ENCODE peak calls at places on chromosome 7, in eight cellular contexts. One of them, this sample, is unnamed.

GRCh38 chr7:47361746-47362215 is 220.1 kb downstream of the TNS3 start:
- DNase-seq in RCC 7860: peak; percentile 85
- DNase-seq in activated T-helper 9 cell treated with anti-CD3 and anti-CD28 coated beads, Interleukin-2, amount 50 U/mL, for 16 hours: no peak
- DNase-seq in RPMI7951: peak; percentile 98
- DNase-seq in T-helper 17 cell: no peak
- DNase-seq in GF-D8: no peak
- DNase-seq in mucosa of gallbladder: no peak
- DNase-seq in NCI-H1436: no peak
- DNase-seq in this sample: peak; percentile 74

GRCh38 chr7:19114591-19114855 is 2.9 kb downstream of the TWIST1 start:
- DNase-seq in T-helper 17 cell: no peak
- DNase-seq in NCI-H1436: no peak
- DNase-seq in mucosa of gallbladder: no peak
- DNase-seq in RPMI7951: peak; percentile 17
- DNase-seq in GF-D8: no peak
- DNase-seq in activated T-helper 9 cell treated with anti-CD3 and anti-CD28 coated beads, Interleukin-2, amount 50 U/mL, for 16 hours: no peak
- DNase-seq in RCC 7860: no peak
- DNase-seq in this sample: no peak

GRCh38 chr7:116292381-116292780 is 82.0 kb downstream of the TES start:
- DNase-seq in GF-D8: no peak
- DNase-seq in RPMI7951: no peak
- DNase-seq in T-helper 17 cell: no peak
- DNase-seq in mucosa of gallbladder: no peak
- DNase-seq in NCI-H1436: no peak
- DNase-seq in RCC 7860: no peak
- DNase-seq in activated T-helper 9 cell treated with anti-CD3 and anti-CD28 coated beads, Interleukin-2, amount 50 U/mL, for 16 hours: no peak
- DNase-seq in this sample: no peak

GRCh38 chr7:20651960-20652544 is 36.6 kb downstream of the ABCB5 start:
- DNase-seq in RPMI7951: no peak
- DNase-seq in mucosa of gallbladder: peak; percentile 10
- DNase-seq in RCC 7860: no peak
- DNase-seq in T-helper 17 cell: no peak
- DNase-seq in GF-D8: no peak
- DNase-seq in activated T-helper 9 cell treated with anti-CD3 and anti-CD28 coated beads, Interleukin-2, amount 50 U/mL, for 16 hours: no peak
- DNase-seq in NCI-H1436: no peak
- DNase-seq in this sample: peak; percentile 19

GRCh38 chr7:138512092-138512858 is 52.2 kb downstream of the TRIM24 start:
- DNase-seq in mucosa of gallbladder: no peak
- DNase-seq in RPMI7951: no peak
- DNase-seq in RCC 7860: no peak
- DNase-seq in T-helper 17 cell: no peak
- DNase-seq in GF-D8: no peak
- DNase-seq in activated T-helper 9 cell treated with anti-CD3 and anti-CD28 coated beads, Interleukin-2, amount 50 U/mL, for 16 hours: no peak
- DNase-seq in NCI-H1436: no peak
- DNase-seq in this sample: no peak

GRCh38 chr7:140402178-140402835 is 1.6 kb upstream of the RAB19 start:
- DNase-seq in NCI-H1436: no peak
- DNase-seq in mucosa of gallbladder: no peak
- DNase-seq in GF-D8: no peak
- DNase-seq in RCC 7860: peak; percentile 42
- DNase-seq in RPMI7951: peak; percentile 41
- DNase-seq in activated T-helper 9 cell treated with anti-CD3 and anti-CD28 coated beads, Interleukin-2, amount 50 U/mL, for 16 hours: no peak
- DNase-seq in T-helper 17 cell: no peak
- DNase-seq in this sample: peak; percentile 8

GRCh38 chr7:6012355-6013104 is 3.5 kb downstream of the AIMP2 start:
- DNase-seq in activated T-helper 9 cell treated with anti-CD3 and anti-CD28 coated beads, Interleukin-2, amount 50 U/mL, for 16 hours: no peak
- DNase-seq in RCC 7860: no peak
- DNase-seq in RPMI7951: no peak
- DNase-seq in GF-D8: no peak
- DNase-seq in NCI-H1436: no peak
- DNase-seq in T-helper 17 cell: no peak
- DNase-seq in mucosa of gallbladder: peak; percentile 17
- DNase-seq in this sample: no peak

GRCh38 chr7:53446170-53446569 is 410.7 kb downstream of the POM121L12 start:
- DNase-seq in T-helper 17 cell: no peak
- DNase-seq in GF-D8: no peak
- DNase-seq in RPMI7951: no peak
- DNase-seq in mucosa of gallbladder: no peak
- DNase-seq in RCC 7860: no peak
- DNase-seq in NCI-H1436: no peak
- DNase-seq in activated T-helper 9 cell treated with anti-CD3 and anti-CD28 coated beads, Interleukin-2, amount 50 U/mL, for 16 hours: no peak
- DNase-seq in this sample: no peak

GRCh38 chr7:55774327-55775050 is 88.1 kb downstream of the SEPTIN14 start:
- DNase-seq in RPMI7951: peak; percentile 9
- DNase-seq in RCC 7860: no peak
- DNase-seq in GF-D8: no peak
- DNase-seq in activated T-helper 9 cell treated with anti-CD3 and anti-CD28 coated beads, Interleukin-2, amount 50 U/mL, for 16 hours: no peak
- DNase-seq in mucosa of gallbladder: no peak
- DNase-seq in NCI-H1436: peak; percentile 52
- DNase-seq in T-helper 17 cell: no peak
- DNase-seq in this sample: no peak

GRCh38 chr7:70638381-70639128 is 493.4 kb upstream of the GALNT17 start:
- DNase-seq in RCC 7860: no peak
- DNase-seq in GF-D8: no peak
- DNase-seq in T-helper 17 cell: no peak
- DNase-seq in activated T-helper 9 cell treated with anti-CD3 and anti-CD28 coated beads, Interleukin-2, amount 50 U/mL, for 16 hours: no peak
- DNase-seq in mucosa of gallbladder: no peak
- DNase-seq in RPMI7951: no peak
- DNase-seq in NCI-H1436: no peak
- DNase-seq in this sample: no peak

GRCh38 chr7:780056-780455 is 52.2 kb upstream of the SUN1 start:
- DNase-seq in NCI-H1436: no peak
- DNase-seq in activated T-helper 9 cell treated with anti-CD3 and anti-CD28 coated beads, Interleukin-2, amount 50 U/mL, for 16 hours: no peak
- DNase-seq in RCC 7860: no peak
- DNase-seq in T-helper 17 cell: no peak
- DNase-seq in mucosa of gallbladder: no peak
- DNase-seq in GF-D8: no peak
- DNase-seq in RPMI7951: no peak
- DNase-seq in this sample: no peak

GRCh38 chr7:69067397-69067796 is 530.9 kb upstream of the AUTS2 start:
- DNase-seq in activated T-helper 9 cell treated with anti-CD3 and anti-CD28 coated beads, Interleukin-2, amount 50 U/mL, for 16 hours: no peak
- DNase-seq in NCI-H1436: no peak
- DNase-seq in GF-D8: no peak
- DNase-seq in mucosa of gallbladder: no peak
- DNase-seq in RCC 7860: peak; percentile 22
- DNase-seq in T-helper 17 cell: no peak
- DNase-seq in RPMI7951: no peak
- DNase-seq in this sample: peak; percentile 10

GRCh38 chr7:16083931-16084330 is 337.4 kb downstream of the CRPPA start:
- DNase-seq in RCC 7860: no peak
- DNase-seq in activated T-helper 9 cell treated with anti-CD3 and anti-CD28 coated beads, Interleukin-2, amount 50 U/mL, for 16 hours: no peak
- DNase-seq in mucosa of gallbladder: no peak
- DNase-seq in T-helper 17 cell: no peak
- DNase-seq in RPMI7951: no peak
- DNase-seq in GF-D8: no peak
- DNase-seq in NCI-H1436: no peak
- DNase-seq in this sample: peak; percentile 32

GRCh38 chr7:27430115-27430514 is 187.5 kb downstream of the EVX1 start:
- DNase-seq in activated T-helper 9 cell treated with anti-CD3 and anti-CD28 coated beads, Interleukin-2, amount 50 U/mL, for 16 hours: no peak
- DNase-seq in RCC 7860: no peak
- DNase-seq in NCI-H1436: no peak
- DNase-seq in mucosa of gallbladder: no peak
- DNase-seq in RPMI7951: no peak
- DNase-seq in T-helper 17 cell: no peak
- DNase-seq in GF-D8: no peak
- DNase-seq in this sample: no peak

GRCh38 chr7:44072364-44073231 is 7.2 kb upstream of the PGAM2 start:
- DNase-seq in mucosa of gallbladder: peak; percentile 67
- DNase-seq in NCI-H1436: no peak
- DNase-seq in GF-D8: no peak
- DNase-seq in RPMI7951: peak; percentile 98
- DNase-seq in T-helper 17 cell: no peak
- DNase-seq in activated T-helper 9 cell treated with anti-CD3 and anti-CD28 coated beads, Interleukin-2, amount 50 U/mL, for 16 hours: no peak
- DNase-seq in RCC 7860: peak; percentile 79
- DNase-seq in this sample: peak; percentile 68

GRCh38 chr7:100655908-100656674 is at the start of gene ACTL6B:
- DNase-seq in NCI-H1436: peak; percentile 77
- DNase-seq in RPMI7951: peak; percentile 57
- DNase-seq in mucosa of gallbladder: peak; percentile 59
- DNase-seq in GF-D8: no peak
- DNase-seq in activated T-helper 9 cell treated with anti-CD3 and anti-CD28 coated beads, Interleukin-2, amount 50 U/mL, for 16 hours: no peak
- DNase-seq in T-helper 17 cell: peak; percentile 42
- DNase-seq in RCC 7860: no peak
- DNase-seq in this sample: peak; percentile 47

GRCh38 chr7:15049157-15049556 is 146.6 kb upstream of the DGKB start:
- DNase-seq in NCI-H1436: no peak
- DNase-seq in activated T-helper 9 cell treated with anti-CD3 and anti-CD28 coated beads, Interleukin-2, amount 50 U/mL, for 16 hours: no peak
- DNase-seq in T-helper 17 cell: no peak
- DNase-seq in RCC 7860: no peak
- DNase-seq in GF-D8: no peak
- DNase-seq in RPMI7951: no peak
- DNase-seq in mucosa of gallbladder: no peak
- DNase-seq in this sample: no peak

GRCh38 chr7:116710764-116711452 is 38.9 kb downstream of the MET start:
- DNase-seq in T-helper 17 cell: no peak
- DNase-seq in GF-D8: no peak
- DNase-seq in RCC 7860: no peak
- DNase-seq in activated T-helper 9 cell treated with anti-CD3 and anti-CD28 coated beads, Interleukin-2, amount 50 U/mL, for 16 hours: no peak
- DNase-seq in RPMI7951: no peak
- DNase-seq in NCI-H1436: peak; percentile 47
- DNase-seq in mucosa of gallbladder: no peak
- DNase-seq in this sample: peak; percentile 57

GRCh38 chr7:116086547-116086946 is 56.0 kb upstream of the TFEC start:
- DNase-seq in NCI-H1436: no peak
- DNase-seq in activated T-helper 9 cell treated with anti-CD3 and anti-CD28 coated beads, Interleukin-2, amount 50 U/mL, for 16 hours: no peak
- DNase-seq in T-helper 17 cell: no peak
- DNase-seq in RPMI7951: no peak
- DNase-seq in RCC 7860: no peak
- DNase-seq in mucosa of gallbladder: no peak
- DNase-seq in GF-D8: no peak
- DNase-seq in this sample: no peak

GRCh38 chr7:104982308-104982755 is 31.7 kb upstream of the KMT2E start:
- DNase-seq in T-helper 17 cell: no peak
- DNase-seq in GF-D8: no peak
- DNase-seq in RCC 7860: no peak
- DNase-seq in RPMI7951: peak; percentile 93
- DNase-seq in mucosa of gallbladder: no peak
- DNase-seq in NCI-H1436: no peak
- DNase-seq in activated T-helper 9 cell treated with anti-CD3 and anti-CD28 coated beads, Interleukin-2, amount 50 U/mL, for 16 hours: no peak
- DNase-seq in this sample: no peak

GRCh38 chr7:33418251-33418701 is 288.9 kb downstream of the BBS9 start:
- DNase-seq in RCC 7860: peak; percentile 73
- DNase-seq in NCI-H1436: no peak
- DNase-seq in T-helper 17 cell: no peak
- DNase-seq in mucosa of gallbladder: no peak
- DNase-seq in RPMI7951: peak; percentile 88
- DNase-seq in activated T-helper 9 cell treated with anti-CD3 and anti-CD28 coated beads, Interleukin-2, amount 50 U/mL, for 16 hours: no peak
- DNase-seq in GF-D8: no peak
- DNase-seq in this sample: no peak

GRCh38 chr7:43905954-43906326 is 456 bp downstream of the URGCP start:
- DNase-seq in activated T-helper 9 cell treated with anti-CD3 and anti-CD28 coated beads, Interleukin-2, amount 50 U/mL, for 16 hours: no peak
- DNase-seq in RPMI7951: peak; percentile 50
- DNase-seq in NCI-H1436: no peak
- DNase-seq in RCC 7860: no peak
- DNase-seq in GF-D8: no peak
- DNase-seq in T-helper 17 cell: peak; percentile 14
- DNase-seq in mucosa of gallbladder: peak; percentile 12
- DNase-seq in this sample: peak; percentile 25

GRCh38 chr7:54995631-54996340 is 23.0 kb upstream of the EGFR start:
- DNase-seq in T-helper 17 cell: no peak
- DNase-seq in RCC 7860: peak; percentile 96
- DNase-seq in RPMI7951: peak; percentile 83
- DNase-seq in NCI-H1436: no peak
- DNase-seq in activated T-helper 9 cell treated with anti-CD3 and anti-CD28 coated beads, Interleukin-2, amount 50 U/mL, for 16 hours: no peak
- DNase-seq in mucosa of gallbladder: no peak
- DNase-seq in GF-D8: no peak
- DNase-seq in this sample: peak; percentile 84

GRCh38 chr7:17299477-17299991 is 1.1 kb downstream of the AHR start:
- DNase-seq in activated T-helper 9 cell treated with anti-CD3 and anti-CD28 coated beads, Interleukin-2, amount 50 U/mL, for 16 hours: no peak
- DNase-seq in RCC 7860: peak; percentile 25
- DNase-seq in GF-D8: no peak
- DNase-seq in T-helper 17 cell: no peak
- DNase-seq in mucosa of gallbladder: no peak
- DNase-seq in RPMI7951: peak; percentile 30
- DNase-seq in NCI-H1436: no peak
- DNase-seq in this sample: peak; percentile 61

GRCh38 chr7:35366167-35367155 is 112.6 kb upstream of the TBX20 start:
- DNase-seq in mucosa of gallbladder: no peak
- DNase-seq in activated T-helper 9 cell treated with anti-CD3 and anti-CD28 coated beads, Interleukin-2, amount 50 U/mL, for 16 hours: no peak
- DNase-seq in RCC 7860: no peak
- DNase-seq in GF-D8: no peak
- DNase-seq in NCI-H1436: no peak
- DNase-seq in T-helper 17 cell: no peak
- DNase-seq in RPMI7951: no peak
- DNase-seq in this sample: no peak

GRCh38 chr7:205117-206010 is 13.0 kb downstream of the FAM20C start:
- DNase-seq in T-helper 17 cell: no peak
- DNase-seq in NCI-H1436: no peak
- DNase-seq in RCC 7860: no peak
- DNase-seq in GF-D8: no peak
- DNase-seq in RPMI7951: peak; percentile 47
- DNase-seq in activated T-helper 9 cell treated with anti-CD3 and anti-CD28 coated beads, Interleukin-2, amount 50 U/mL, for 16 hours: no peak
- DNase-seq in mucosa of gallbladder: no peak
- DNase-seq in this sample: no peak